ENCODE peak calls at places on chromosomes 16 and 17, in eight cellular contexts. J, W, B, G, M, V, R and P are unnamed samples.

GRCh38 chr17:81249233-81250040 is 10.3 kb downstream of the NDUFAF8 start:
- DNase-seq in J (no peak), W (no peak), B (peak), G (no peak), M (no peak), V (no peak), R (no peak), P (no peak)

GRCh38 chr17:10616502-10617119 is 40.5 kb downstream of the MYH3 start:
- DNase-seq in J (peak), W (peak), B (peak), G (peak), M (peak), V (peak), R (peak), P (peak)

GRCh38 chr17:78329263-78330059 is 30.4 kb downstream of the SOCS3 start:
- DNase-seq in J (no peak), W (no peak), B (peak), G (no peak), M (no peak), V (no peak), R (no peak), P (no peak)

GRCh38 chr17:79459846-79460245 is 151.0 kb downstream of the RBFOX3 start:
- DNase-seq in J (no peak), W (no peak), B (no peak), G (no peak), M (no peak), V (no peak), R (no peak), P (no peak)

GRCh38 chr16:89033796-89034572 is 57.0 kb upstream of the CBFA2T3 start:
- DNase-seq in J (no peak), W (no peak), B (no peak), G (no peak), M (no peak), V (no peak), R (no peak), P (no peak)

GRCh38 chr16:54291981-54292487 is 5.4 kb upstream of the IRX3 start:
- DNase-seq in J (no peak), W (no peak), B (no peak), G (no peak), M (no peak), V (no peak), R (no peak), P (no peak)

GRCh38 chr16:85017151-85017550 is 5.8 kb upstream of the ZDHHC7 start:
- DNase-seq in J (no peak), W (no peak), B (peak), G (no peak), M (no peak), V (no peak), R (no peak), P (no peak)

GRCh38 chr17:28521296-28522085 is 15.3 kb downstream of the FOXN1 start:
- DNase-seq in J (no peak), W (no peak), B (no peak), G (no peak), M (no peak), V (no peak), R (no peak), P (no peak)

GRCh38 chr17:43442711-43443110 is 41.1 kb upstream of the DHX8 start:
- DNase-seq in J (no peak), W (no peak), B (peak), G (no peak), M (no peak), V (no peak), R (no peak), P (no peak)

GRCh38 chr17:17842111-17842876 is 5.5 kb upstream of the SREBF1 start:
- DNase-seq in J (no peak), W (no peak), B (no peak), G (no peak), M (no peak), V (no peak), R (no peak), P (no peak)

GRCh38 chr16:6343157-6343556 is 989.5 kb upstream of the RBFOX1 start:
- DNase-seq in J (no peak), W (no peak), B (no peak), G (no peak), M (no peak), V (no peak), R (no peak), P (no peak)

GRCh38 chr17:63751806-63752205 is 10.2 kb upstream of the STRADA start:
- DNase-seq in J (no peak), W (no peak), B (no peak), G (no peak), M (no peak), V (peak), R (no peak), P (no peak)

GRCh38 chr17:19383681-19384470 is 3.1 kb downstream of the MFAP4 start:
- DNase-seq in J (no peak), W (no peak), B (peak), G (no peak), M (no peak), V (no peak), R (no peak), P (no peak)

GRCh38 chr17:2259769-2260536 is 43.6 kb downstream of the SMG6 start:
- DNase-seq in J (no peak), W (no peak), B (peak), G (no peak), M (peak), V (peak), R (no peak), P (no peak)

GRCh38 chr16:85418978-85419491 is 194.1 kb upstream of the GSE1 start:
- DNase-seq in J (no peak), W (no peak), B (no peak), G (no peak), M (no peak), V (no peak), R (no peak), P (peak)

GRCh38 chr17:46044286-46044928 is 45.4 kb downstream of the STH start:
- DNase-seq in J (peak), W (peak), B (peak), G (no peak), M (no peak), V (peak), R (peak), P (no peak)

GRCh38 chr16:10658943-10659342 is 35.8 kb downstream of the TEKT5 start:
- DNase-seq in J (no peak), W (no peak), B (no peak), G (no peak), M (no peak), V (no peak), R (no peak), P (no peak)

GRCh38 chr16:66204761-66205160 is 161.7 kb upstream of the CDH5 start:
- DNase-seq in J (no peak), W (no peak), B (peak), G (no peak), M (no peak), V (no peak), R (no peak), P (no peak)

GRCh38 chr16:31455601-31456314 is 3.5 kb upstream of the ARMC5 start:
- DNase-seq in J (no peak), W (no peak), B (peak), G (no peak), M (peak), V (no peak), R (no peak), P (no peak)

GRCh38 chr16:83955218-83956130 is 2.4 kb downstream of the OSGIN1 start:
- DNase-seq in J (no peak), W (no peak), B (peak), G (no peak), M (no peak), V (no peak), R (no peak), P (no peak)

GRCh38 chr17:44010966-44011647 is 3.7 kb downstream of the TMEM101 start:
- DNase-seq in J (no peak), W (peak), B (peak), G (no peak), M (no peak), V (no peak), R (no peak), P (no peak)

GRCh38 chr16:3022208-3022696 is 1.5 kb downstream of the HCFC1R1 start:
- DNase-seq in J (peak), W (peak), B (peak), G (no peak), M (peak), V (peak), R (peak), P (peak)

GRCh38 chr17:35423761-35424160 is 8.5 kb downstream of the SLFN12 start:
- DNase-seq in J (no peak), W (no peak), B (peak), G (no peak), M (no peak), V (no peak), R (no peak), P (no peak)

GRCh38 chr16:77732241-77732946 is 10.1 kb downstream of the NUDT7 start:
- DNase-seq in J (no peak), W (peak), B (peak), G (no peak), M (no peak), V (no peak), R (no peak), P (no peak)

GRCh38 chr16:2710711-2711231 is 9.3 kb downstream of the PRSS27 start:
- DNase-seq in J (no peak), W (no peak), B (no peak), G (no peak), M (no peak), V (no peak), R (no peak), P (no peak)

GRCh38 chr16:85384831-85385462 is 228.2 kb upstream of the GSE1 start:
- DNase-seq in J (no peak), W (no peak), B (no peak), G (no peak), M (no peak), V (no peak), R (peak), P (no peak)

GRCh38 chr16:80056334-80056733 is 455.8 kb upstream of the MAF start:
- DNase-seq in J (no peak), W (no peak), B (no peak), G (no peak), M (no peak), V (no peak), R (no peak), P (no peak)

GRCh38 chr16:27470567-27471431 is 68.8 kb downstream of the IL21R start:
- DNase-seq in J (peak), W (peak), B (peak), G (no peak), M (no peak), V (no peak), R (no peak), P (no peak)

GRCh38 chr16:70433456-70434103 is 5.3 kb downstream of the ST3GAL2 start:
- DNase-seq in J (no peak), W (no peak), B (peak), G (no peak), M (no peak), V (no peak), R (no peak), P (no peak)

GRCh38 chr16:15466886-15467781 is 32.7 kb downstream of the BMERB1 start:
- DNase-seq in J (no peak), W (no peak), B (peak), G (no peak), M (no peak), V (no peak), R (no peak), P (no peak)

GRCh38 chr17:45388604-45389325 is 43.9 kb downstream of the ARHGAP27 start:
- DNase-seq in J (no peak), W (no peak), B (peak), G (no peak), M (no peak), V (no peak), R (no peak), P (no peak)

GRCh38 chr17:78735832-78736525 is 46.1 kb downstream of the CYTH1 start:
- DNase-seq in J (no peak), W (no peak), B (peak), G (no peak), M (no peak), V (no peak), R (no peak), P (no peak)

GRCh38 chr16:29940656-29941055 is 14.6 kb upstream of the KCTD13 start:
- DNase-seq in J (no peak), W (no peak), B (no peak), G (no peak), M (no peak), V (no peak), R (no peak), P (no peak)
- TF ChIP-seq CTCF in J (no peak), W (no peak), B (no peak), G (no peak), M (no peak), V (no peak), R (no peak), P (no peak)

DNA sequence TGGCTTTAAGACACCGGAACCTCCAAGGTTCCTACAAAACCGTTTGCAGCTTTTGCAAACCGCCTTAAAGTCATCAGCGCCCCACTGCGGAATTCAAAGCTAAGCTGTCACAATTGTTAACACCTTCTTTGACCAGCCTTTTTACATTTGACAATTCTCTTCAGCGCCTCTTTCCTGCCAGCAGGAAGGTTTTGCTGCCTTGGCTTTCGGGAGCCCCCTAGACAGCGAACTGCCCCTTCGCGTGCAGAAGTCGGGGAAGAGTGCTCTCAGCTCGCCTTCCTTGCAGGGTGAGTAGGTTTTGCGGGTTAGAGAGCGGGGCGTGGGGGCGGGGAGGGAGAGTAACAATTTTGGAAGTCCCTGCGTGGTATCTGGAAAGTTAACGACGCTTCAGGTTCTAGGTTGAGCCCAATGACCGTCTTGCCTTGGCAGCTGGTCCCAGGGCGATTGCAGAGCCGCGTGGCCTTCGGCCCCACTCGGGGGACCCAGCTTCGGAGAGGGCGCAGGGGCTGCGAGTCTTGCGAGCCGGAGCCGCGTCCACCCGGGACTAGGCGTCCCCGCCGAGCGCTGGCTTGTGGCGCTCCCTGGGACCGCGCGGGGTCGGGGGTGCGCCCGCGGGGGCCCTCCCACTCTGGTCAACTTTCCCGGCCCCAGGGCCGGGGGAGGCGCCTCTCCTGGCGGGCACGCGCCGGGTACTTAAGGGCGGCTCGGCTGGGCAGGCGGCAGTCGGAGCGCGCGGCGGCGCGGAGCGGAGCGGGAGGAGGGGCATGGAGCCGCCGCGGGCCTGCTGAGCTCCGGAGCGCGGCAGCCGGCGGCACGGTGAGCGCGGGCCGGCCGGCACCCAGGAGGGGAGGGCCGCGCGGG is at the start of gene HAS3:
- DNase-seq in J (no peak), W (no peak), B (peak), G (peak), M (peak), V (no peak), R (peak), P (peak)
- TF ChIP-seq CTCF in J (no peak), W (no peak), B (peak), G (peak), M (peak), V (no peak), R (no peak), P (no peak)

GRCh38 chr17:38559025-38559879 is 46.5 kb downstream of the SRCIN1 start:
- DNase-seq in J (no peak), W (no peak), B (peak), G (peak), M (peak), V (peak), R (peak), P (peak)
- TF ChIP-seq CTCF in J (no peak), W (no peak), B (no peak), G (peak), M (no peak), V (peak), R (no peak), P (no peak)

DNA sequence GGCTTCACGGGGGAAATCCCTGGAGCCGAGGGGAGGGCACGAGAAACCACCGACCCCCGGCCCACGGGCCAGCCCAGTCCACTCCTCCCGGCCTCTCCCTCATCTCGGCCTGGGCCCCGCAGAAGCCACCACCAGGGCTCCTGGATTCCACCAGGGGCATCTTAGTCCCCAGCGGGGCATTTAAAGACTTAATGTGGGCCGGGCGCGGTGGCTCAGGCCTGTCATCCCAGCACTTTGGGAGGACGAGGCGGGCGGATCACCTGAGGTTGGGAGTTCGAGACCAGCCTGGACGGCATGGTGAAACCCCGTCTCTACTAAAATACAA is 24.1 kb upstream of the ABR start:
- DNase-seq in J (no peak), W (no peak), B (no peak), G (no peak), M (no peak), V (no peak), R (no peak), P (no peak)
- TF ChIP-seq CTCF in J (no peak), W (no peak), B (no peak), G (no peak), M (no peak), V (no peak), R (no peak), P (no peak)

GRCh38 chr17:71084838-71085237 is 915.5 kb downstream of the KCNJ2 start:
- DNase-seq in J (no peak), W (no peak), B (no peak), G (no peak), M (no peak), V (no peak), R (no peak), P (no peak)

GRCh38 chr17:71085238-71086033 is 916.1 kb downstream of the KCNJ2 start:
- DNase-seq in J (no peak), W (no peak), B (peak), G (peak), M (peak), V (no peak), R (peak), P (no peak)

GRCh38 chr17:71081666-71082065 is 912.3 kb downstream of the KCNJ2 start:
- DNase-seq in J (no peak), W (no peak), B (no peak), G (no peak), M (no peak), V (no peak), R (no peak), P (no peak)

GRCh38 chr17:71080937-71081336 is 911.6 kb downstream of the KCNJ2 start:
- DNase-seq in J (no peak), W (no peak), B (no peak), G (no peak), M (no peak), V (no peak), R (no peak), P (no peak)

DNA sequence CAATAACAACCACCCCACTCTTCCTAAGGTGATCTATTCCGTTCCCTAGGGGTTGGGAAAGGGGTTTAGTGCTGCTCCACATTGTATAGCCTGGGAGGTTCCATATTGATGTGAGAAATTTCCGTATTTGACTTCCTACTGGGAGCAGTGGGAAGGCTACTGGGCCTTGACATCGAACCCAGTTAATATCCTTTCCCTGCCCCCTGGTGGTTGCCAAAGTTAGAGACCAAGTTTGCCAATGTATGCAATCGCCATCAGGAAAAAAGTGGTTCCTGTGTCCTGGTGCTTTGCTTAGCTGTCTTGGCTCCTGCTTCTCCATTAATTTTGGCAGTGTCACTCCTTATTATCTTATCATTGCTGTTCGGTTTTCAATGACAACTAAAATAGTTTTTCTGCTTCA is 914.9 kb downstream of the KCNJ2 start:
- DNase-seq in J (no peak), W (no peak), B (peak), G (no peak), M (no peak), V (no peak), R (peak), P (no peak)
- TF ChIP-seq CTCF in J (peak), W (peak), B (peak), G (peak), M (no peak), V (no peak), R (no peak), P (peak)

DNA sequence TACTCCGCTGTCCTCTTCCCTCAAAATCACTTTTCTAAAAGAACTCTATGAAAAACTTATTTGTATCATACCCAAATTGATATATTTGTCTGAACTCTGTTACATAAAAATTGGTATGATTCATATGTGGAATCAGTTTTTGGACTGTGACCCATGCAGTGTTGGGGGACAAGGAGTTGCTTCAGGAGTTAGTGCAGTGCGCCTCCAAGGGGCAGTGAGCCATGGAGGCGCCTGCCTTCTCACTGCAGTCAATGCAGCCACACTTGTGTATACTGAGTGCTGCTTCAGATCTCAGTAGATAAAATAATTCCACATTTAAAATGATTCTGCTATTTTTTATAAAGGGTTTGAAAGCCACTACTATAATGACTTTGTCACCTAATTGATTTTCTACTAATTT is 32.5 kb downstream of the DGKE start:
- DNase-seq in J (no peak), W (no peak), B (peak), G (no peak), M (no peak), V (no peak), R (no peak), P (no peak)
- TF ChIP-seq CTCF in J (no peak), W (no peak), B (peak), G (no peak), M (no peak), V (peak), R (no peak), P (no peak)

GRCh38 chr16:20624882-20625807 is 49.0 kb upstream of the ACSM2B start:
- DNase-seq in J (no peak), W (no peak), B (no peak), G (no peak), M (no peak), V (no peak), R (no peak), P (no peak)
- TF ChIP-seq CTCF in J (no peak), W (no peak), B (no peak), G (no peak), M (no peak), V (no peak), R (no peak), P (no peak)

DNA sequence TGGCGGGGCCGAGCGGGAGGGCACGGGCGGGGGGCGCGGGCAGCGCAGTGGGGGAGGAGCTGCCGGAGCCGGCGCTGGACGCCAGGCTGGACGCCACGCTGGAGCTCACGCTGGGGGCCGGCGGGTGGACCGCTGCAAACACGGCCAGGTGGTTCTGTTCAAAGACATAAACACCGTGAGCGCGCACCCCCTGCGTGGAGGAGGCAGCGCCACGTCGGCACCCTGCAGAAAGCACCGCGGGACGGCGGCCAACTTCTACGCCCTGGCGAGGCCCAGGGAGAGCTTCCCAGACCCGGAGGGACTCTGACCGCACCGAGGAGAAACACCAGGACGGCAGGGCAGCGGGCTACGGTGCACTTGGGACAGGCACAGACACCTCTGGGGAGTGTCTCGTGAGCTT is 29.3 kb downstream of the UNKL start:
- DNase-seq in J (no peak), W (no peak), B (no peak), G (no peak), M (no peak), V (no peak), R (no peak), P (no peak)
- TF ChIP-seq CTCF in J (no peak), W (no peak), B (no peak), G (no peak), M (no peak), V (no peak), R (no peak), P (no peak)